ENCODE peak calls at places on chromosome 1, in eight cellular contexts. U, D, S, N, H, G, X and M are unnamed samples.

GRCh38 chr1:205913451-205914204 is 29.6 kb downstream of the SLC26A9 start:
- DNase-seq in U (no peak), D (peak), S (no peak), N (no peak), H (peak), G (peak), X (no peak), M (no peak)

GRCh38 chr1:171206956-171207355 is 21.9 kb downstream of the FMO2 start:
- DNase-seq in U (no peak), D (peak), S (no peak), N (no peak), H (no peak), G (no peak), X (no peak), M (peak)

GRCh38 chr1:31712041-31712440 is 8.2 kb upstream of the COL16A1 start:
- DNase-seq in U (no peak), D (no peak), S (no peak), N (peak), H (no peak), G (no peak), X (no peak), M (no peak)

GRCh38 chr1:40781614-40781971 is 2.0 kb upstream of the KCNQ4 start:
- DNase-seq in U (no peak), D (no peak), S (no peak), N (no peak), H (no peak), G (no peak), X (no peak), M (no peak)

GRCh38 chr1:180623579-180624347 is 8.1 kb upstream of the XPR1 start:
- DNase-seq in U (no peak), D (no peak), S (no peak), N (no peak), H (peak), G (peak), X (no peak), M (no peak)

GRCh38 chr1:65393345-65393744 is 27.1 kb upstream of the LEPR start:
- DNase-seq in U (no peak), D (no peak), S (no peak), N (no peak), H (peak), G (peak), X (no peak), M (no peak)

GRCh38 chr1:245245021-245245667 is 90.4 kb downstream of the KIF26B start:
- DNase-seq in U (no peak), D (no peak), S (no peak), N (no peak), H (no peak), G (no peak), X (no peak), M (no peak)

GRCh38 chr1:107532318-107532717 is 391.5 kb downstream of the NTNG1 start:
- DNase-seq in U (no peak), D (no peak), S (no peak), N (no peak), H (peak), G (no peak), X (no peak), M (no peak)

GRCh38 chr1:93675931-93676330 is 5.7 kb downstream of the BCAR3 start:
- DNase-seq in U (no peak), D (no peak), S (no peak), N (no peak), H (no peak), G (no peak), X (no peak), M (no peak)

GRCh38 chr1:206633708-206634121 is 1.6 kb upstream of the DYRK3 start:
- DNase-seq in U (no peak), D (no peak), S (no peak), N (no peak), H (peak), G (peak), X (no peak), M (peak)

GRCh38 chr1:150186789-150187559 is 37.3 kb downstream of the PLEKHO1 start:
- DNase-seq in U (peak), D (no peak), S (peak), N (no peak), H (peak), G (peak), X (peak), M (no peak)

GRCh38 chr1:25204797-25205441 is 27.4 kb downstream of the SYF2 start:
- DNase-seq in U (peak), D (no peak), S (no peak), N (no peak), H (peak), G (peak), X (peak), M (no peak)

GRCh38 chr1:35364732-35365131 is 96.2 kb downstream of the ZMYM4 start:
- DNase-seq in U (no peak), D (no peak), S (no peak), N (no peak), H (no peak), G (no peak), X (no peak), M (no peak)

GRCh38 chr1:27632387-27633297 is 2.3 kb downstream of the FGR start:
- DNase-seq in U (peak), D (no peak), S (no peak), N (no peak), H (no peak), G (no peak), X (peak), M (no peak)

GRCh38 chr1:110214454-110215404 is 4.6 kb downstream of the KCNC4 start:
- DNase-seq in U (no peak), D (no peak), S (no peak), N (no peak), H (no peak), G (no peak), X (no peak), M (no peak)

GRCh38 chr1:24199291-24199900 is 12.3 kb upstream of the IFNLR1 start:
- DNase-seq in U (peak), D (peak), S (peak), N (peak), H (peak), G (peak), X (peak), M (peak)